ENCODE peak calls at places on chromosomes 6 and 20, in seven cellular contexts. C is thoracic aorta, K is PC-3, D is cardiac muscle cell, J is testis, X is GM12878, V is adrenal gland. F is an unnamed sample. For H3K4me1, the result is how much of the 10 kb centered on the place peaks cover.

GRCh38 chr6:8023638-8024037 is 40.6 kb downstream of the BLOC1S5 start:
- DNase-seq in X (no peak), J (no peak), V (no peak), D (no peak), C (no peak), K (no peak), F (no peak)

GRCh38 chr6:101016163-101016562 is 135.0 kb upstream of the ASCC3 start:
- DNase-seq in V (no peak), D (no peak), J (no peak), X (no peak), C (no peak), K (no peak), F (no peak)

GRCh38 chr20:24958506-24959385 is 9.7 kb downstream of the CST7 start:
- DNase-seq in X (no peak), K (no peak), D (no peak), C (no peak), J (no peak), V (no peak), F (no peak)

GRCh38 chr20:25000268-25000801 is 7.8 kb upstream of the APMAP start:
- DNase-seq in C (no peak), K (peak), D (no peak), X (no peak), V (peak), J (peak), F (peak)

GRCh38 chr6:53924821-53925422 is 130.1 kb downstream of the LRRC1 start:
- DNase-seq in J (no peak), C (no peak), K (no peak), V (no peak), X (no peak), D (no peak), F (no peak)

GRCh38 chr20:37986873-37987601 is 46.2 kb downstream of the TTI1 start:
- DNase-seq in C (peak), K (peak), J (no peak), V (peak), D (peak), X (no peak), F (peak)

GRCh38 chr6:102813489-102814275 is 1420.2 kb downstream of the GRIK2 start:
- DNase-seq in K (peak), V (no peak), C (no peak), D (no peak), J (no peak), X (no peak), F (no peak)

GRCh38 chr6:104526383-104526782 is 333.3 kb downstream of the HACE1 start:
- DNase-seq in J (no peak), D (peak), V (no peak), K (no peak), X (no peak), C (no peak), F (no peak)

GRCh38 chr20:18856873-18857272 is 43.3 kb downstream of the SCP2D1 start:
- DNase-seq in J (no peak), V (no peak), X (no peak), D (no peak), K (no peak), C (no peak), F (no peak)

GRCh38 chr6:153117986-153118886 is 12.8 kb downstream of the RGS17 start:
- DNase-seq in J (no peak), X (peak), D (no peak), V (no peak), C (no peak), K (peak), F (no peak)

GRCh38 chr20:34703573-34704176 is 469 bp upstream of the TP53INP2 start:
- DNase-seq in V (peak), D (peak), J (peak), X (no peak), K (peak), C (no peak), F (no peak)

GRCh38 chr6:22412994-22413393 is 116.2 kb upstream of the PRL start:
- DNase-seq in V (no peak), J (no peak), K (no peak), D (no peak), C (no peak), X (no peak), F (no peak)

GRCh38 chr20:39897058-39897457 is 792.0 kb downstream of the MAFB start:
- DNase-seq in C (no peak), D (no peak), X (no peak), K (no peak), J (no peak), V (no peak), F (no peak)

GRCh38 chr6:123016431-123017110 is 20.5 kb downstream of the CLVS2 start:
- DNase-seq in V (no peak), K (no peak), C (no peak), X (no peak), D (no peak), J (no peak), F (no peak)

GRCh38 chr6:21902766-21903165 is 309.2 kb downstream of the SOX4 start:
- DNase-seq in D (peak), J (no peak), C (no peak), K (no peak), V (no peak), X (no peak), F (no peak)

GRCh38 chr6:106547961-106548453 is 81.3 kb downstream of the RTN4IP1 start:
- DNase-seq in K (peak), D (peak), X (no peak), J (no peak), C (no peak), V (no peak), F (no peak)

GRCh38 chr6:151627689-151628444 is 134.1 kb downstream of the CCDC170 start:
- DNase-seq in J (no peak), D (no peak), X (peak), C (no peak), V (no peak), K (peak), F (no peak)

GRCh38 chr6:106628658-106629102 is 618 bp downstream of the RTN4IP1 start:
- DNase-seq in D (peak), X (no peak), C (no peak), J (no peak), K (peak), V (no peak), F (no peak)

GRCh38 chr6:13538084-13538483 is 36.3 kb upstream of the SIRT5 start:
- DNase-seq in D (peak), V (peak), J (no peak), X (no peak), K (peak), C (no peak), F (no peak)

GRCh38 chr6:101401792-101402617 is 8.5 kb downstream of the GRIK2 start:
- DNase-seq in V (no peak), D (peak), X (no peak), K (no peak), C (no peak), J (no peak), F (peak)

GRCh38 chr6:45637611-45638257 is 260.0 kb upstream of the SUPT3H start:
- DNase-seq in V (no peak), D (no peak), X (no peak), C (no peak), J (no peak), K (peak), F (no peak)

GRCh38 chr20:10673176-10673830 is 496 bp downstream of the JAG1 start:
- DNase-seq in X (no peak), K (no peak), C (no peak), V (no peak), D (peak), J (peak), F (peak)

GRCh38 chr6:27630727-27631613 is 158.1 kb upstream of the ZNF184 start:
- DNase-seq in D (peak), X (peak), C (no peak), V (no peak), K (peak), J (peak), F (peak)

GRCh38 chr6:18978330-18979128 is 591.4 kb downstream of the RNF144B start:
- DNase-seq in J (no peak), X (no peak), C (no peak), V (no peak), K (peak), D (peak), F (no peak)

GRCh38 chr20:14643146-14643545 is 305.7 kb upstream of the FLRT3 start:
- DNase-seq in X (no peak), J (no peak), K (no peak), D (no peak), V (no peak), C (no peak), F (no peak)

GRCh38 chr6:1778693-1779235 is 169.0 kb downstream of the FOXC1 start:
- DNase-seq in V (peak), D (peak), C (no peak), X (no peak), K (no peak), J (no peak), F (no peak)

GRCh38 chr6:15266423-15266996 is 20.6 kb downstream of the JARID2 start:
- DNase-seq in K (no peak), V (peak), D (no peak), C (no peak), J (no peak), X (no peak), F (no peak)

GRCh38 chr20:61663521-61664425 is 401.9 kb downstream of the TAF4 start:
- DNase-seq in X (no peak), C (no peak), V (no peak), J (no peak), D (no peak), K (no peak), F (no peak)

GRCh38 chr6:31907158-31907813 is 5.4 kb upstream of the ZBTB12 start:
- DNase-seq in J (peak), X (no peak), K (no peak), V (peak), C (no peak), D (no peak), F (no peak)

GRCh38 chr6:44470106-44470446 is 82.6 kb downstream of the CDC5L start:
- DNase-seq in D (no peak), C (no peak), V (no peak), K (no peak), X (no peak), J (no peak), F (no peak)

GRCh38 chr6:21915707-21916399 is 322.3 kb downstream of the SOX4 start:
- DNase-seq in D (no peak), V (peak), X (no peak), C (no peak), J (no peak), K (peak), F (no peak)

GRCh38 chr20:6515261-6515660 is 252.2 kb upstream of the BMP2 start:
- DNase-seq in X (no peak), D (no peak), C (no peak), V (no peak), K (no peak), J (no peak), F (no peak)

GRCh38 chr6:127173541-127173940 is 55.1 kb downstream of the RSPO3 start:
- DNase-seq in D (no peak), J (no peak), V (no peak), C (no peak), X (no peak), K (no peak), F (no peak)

GRCh38 chr20:35125753-35126152 is 21.4 kb downstream of the EDEM2 start:
- DNase-seq in D (no peak), J (no peak), C (no peak), K (no peak), V (no peak), X (no peak), F (no peak)

GRCh38 chr20:19073584-19074198 is 138.8 kb upstream of the SLC24A3 start:
- DNase-seq in D (peak), V (peak), K (peak), X (no peak), C (no peak), J (no peak), F (peak)

GRCh38 chr6:85360794-85361642 is 88.9 kb upstream of the NT5E start:
- DNase-seq in K (peak), V (peak), D (no peak), C (peak), X (no peak), J (no peak), F (no peak)

GRCh38 chr6:36844232-36845170 is 5.3 kb upstream of the CPNE5 start:
- DNase-seq in X (no peak), V (no peak), J (peak), D (no peak), C (no peak), K (no peak), F (no peak)

GRCh38 chr20:23087587-23088275 is 1.6 kb upstream of the CD93 start:
- DNase-seq in X (no peak), J (no peak), C (no peak), V (no peak), D (no peak), K (no peak), F (no peak)

GRCh38 chr6:41531591-41532582 is 14.3 kb upstream of the FOXP4 start:
- DNase-seq in V (no peak), J (no peak), C (no peak), X (peak), D (no peak), K (peak), F (peak)

GRCh38 chr6:10410214-10410873 is 4.5 kb downstream of the TFAP2A start:
- DNase-seq in D (no peak), V (no peak), J (no peak), C (no peak), K (peak), X (no peak), F (no peak)
- H3K4me3 ChIP-seq in D (no peak), V (no peak), J (no peak), C (peak), K (peak), X (no peak), F (no peak)

DNA sequence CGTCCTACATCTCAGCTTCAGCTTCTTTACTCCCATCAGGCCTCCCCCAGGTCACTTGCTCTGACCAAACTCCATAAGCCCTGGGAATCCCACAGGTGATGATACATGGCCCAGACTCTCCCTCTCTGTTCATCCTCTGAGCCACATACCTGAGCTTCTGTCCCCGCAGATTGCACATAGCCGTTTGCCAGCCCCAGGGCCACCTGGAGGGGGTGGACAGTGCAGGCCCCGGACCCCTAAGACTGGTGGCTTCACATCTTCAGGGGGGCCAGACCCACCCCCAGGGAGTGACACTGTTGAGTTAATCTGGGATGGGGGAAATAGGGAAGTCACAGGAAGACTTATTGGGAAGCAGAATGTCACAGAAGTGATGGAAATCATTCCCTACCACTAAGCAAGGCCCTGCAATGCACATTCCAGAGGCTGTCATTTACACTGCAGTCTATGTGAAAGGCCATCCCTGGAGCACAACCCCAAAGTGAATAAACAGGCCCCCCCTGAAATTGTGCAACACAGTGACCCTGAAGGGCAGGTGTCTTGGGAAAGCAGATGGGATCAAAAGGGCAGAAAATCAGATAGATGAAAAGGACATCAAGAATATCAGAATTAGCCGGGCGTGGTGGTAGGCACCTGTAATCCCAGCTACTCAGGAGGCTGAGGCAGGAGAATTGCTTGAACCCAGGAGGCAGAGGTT is 2.2 kb downstream of the RXRB start:
- DNase-seq in V (no peak), X (no peak), D (no peak), K (no peak), J (no peak), C (no peak), F (no peak)
- H3K4me1 ChIP-seq in V (under half), X (under half), D (under half), K (under half), J (under half), C (under half), F (under half)

GRCh38 chr6:56713285-56713684 is 70.6 kb upstream of the DST start:
- DNase-seq in D (no peak), J (no peak), K (peak), C (peak), V (peak), X (no peak), F (no peak)
- H3K4me3 ChIP-seq in D (no peak), J (no peak), K (peak), C (no peak), V (no peak), X (no peak), F (no peak)

GRCh38 chr6:163529605-163530004 is 115.1 kb downstream of the QKI start:
- DNase-seq in K (peak), V (peak), C (no peak), X (no peak), J (no peak), D (no peak), F (no peak)
- H3K4me1 ChIP-seq in K (under half), V (under half), C (half or more), X (under half), J (half or more), D (half or more), F (under half)

GRCh38 chr6:157033428-157034140 is 256.4 kb downstream of the ARID1B start:
- DNase-seq in V (no peak), X (no peak), C (no peak), J (no peak), D (no peak), K (peak), F (no peak)
- H3K4me3 ChIP-seq in V (peak), X (peak), C (peak), J (no peak), D (no peak), K (peak), F (no peak)

DNA sequence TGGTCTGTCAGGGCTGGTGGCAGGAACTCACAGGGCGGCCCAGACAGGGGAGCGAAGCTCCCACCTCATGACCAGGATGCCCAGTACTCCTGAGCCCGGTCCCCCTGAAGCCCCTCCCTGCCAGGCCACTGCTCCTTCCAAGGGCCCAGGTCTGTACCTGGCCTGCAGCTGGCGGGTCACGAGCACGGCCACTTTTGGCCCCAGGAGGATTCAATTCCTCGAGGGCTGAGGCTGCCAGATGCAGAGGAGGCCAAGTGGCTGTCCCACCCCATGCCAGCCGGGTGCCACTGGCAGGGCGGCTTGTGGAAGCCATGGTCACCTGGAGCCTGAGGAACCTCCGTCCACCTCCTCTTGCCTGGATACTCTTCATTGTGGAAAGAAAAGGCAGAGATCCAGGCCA is 17.4 kb downstream of the PMEPA1 start:
- DNase-seq in K (no peak), C (no peak), J (no peak), D (no peak), V (no peak), X (no peak), F (no peak)
- H3K4me1 ChIP-seq in K (half or more), C (half or more), J (under half), D (under half), V (under half), X (under half), F (under half)

DNA sequence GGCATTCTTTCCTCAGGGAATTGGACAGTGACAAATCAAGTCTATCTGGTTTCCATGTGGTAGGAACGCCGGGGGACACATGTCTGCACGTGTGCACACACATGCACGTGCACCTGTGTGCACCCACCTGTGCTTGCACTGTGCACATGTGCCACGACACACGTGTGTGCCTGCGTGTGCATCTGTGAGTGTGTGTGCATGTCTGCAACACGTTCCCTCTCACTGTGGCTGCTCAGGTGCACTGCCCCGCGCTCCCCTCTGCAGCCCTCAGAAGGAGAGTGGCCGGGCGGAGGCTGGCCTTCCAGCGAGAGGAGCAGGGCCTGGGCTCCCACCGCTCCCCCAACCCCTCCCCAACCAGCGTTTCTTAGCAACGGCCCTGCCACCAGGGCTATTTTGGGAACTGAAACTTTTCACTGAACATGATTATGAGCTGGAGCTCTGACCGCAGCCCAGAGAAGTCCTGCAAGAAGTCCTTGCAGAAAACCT is 147.8 kb downstream of the PHACTR3 start:
- DNase-seq in X (peak), C (no peak), K (no peak), D (peak), V (peak), J (no peak), F (no peak)
- H3K4me3 ChIP-seq in X (peak), C (no peak), K (no peak), D (no peak), V (no peak), J (no peak), F (no peak)

DNA sequence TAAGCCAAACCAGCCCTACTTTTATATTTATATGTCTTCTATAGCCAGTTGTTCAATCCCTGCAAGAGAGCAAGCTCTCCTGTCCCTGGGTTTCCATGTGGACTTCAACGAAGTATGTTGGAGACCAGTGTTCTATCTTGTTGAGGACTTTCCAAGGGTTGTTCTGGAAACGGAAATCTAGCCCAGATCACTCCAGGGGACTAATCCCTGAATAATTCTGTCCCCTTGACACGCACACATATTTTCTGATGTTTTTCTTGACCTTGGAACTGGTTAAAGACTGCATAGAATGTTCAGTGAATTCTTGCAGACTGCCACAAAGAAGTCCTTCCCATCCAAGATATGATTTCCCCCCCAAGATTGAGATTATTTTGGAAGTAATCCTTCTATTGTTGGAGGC is 9.5 kb upstream of the MYLK2 start:
- DNase-seq in J (no peak), C (no peak), K (no peak), V (no peak), X (no peak), D (no peak), F (no peak)
- H3K4me1 ChIP-seq in J (under half), C (half or more), K (under half), V (under half), X (under half), D (under half), F (under half)

DNA sequence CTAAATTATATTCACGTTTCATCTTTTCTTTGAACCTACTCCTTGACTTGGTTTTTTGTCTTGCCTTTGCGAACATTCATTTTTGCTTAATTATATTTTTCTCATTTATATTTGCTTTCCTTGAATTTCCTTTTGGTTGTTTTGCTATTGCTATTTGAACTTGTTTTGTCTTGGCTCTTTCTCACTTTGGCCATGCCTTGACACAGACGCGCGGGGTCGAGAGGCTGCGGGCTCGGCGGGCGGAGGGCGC is 7.1 kb upstream of the TMEM14A start:
- DNase-seq in J (no peak), C (no peak), V (no peak), X (no peak), D (no peak), K (no peak), F (no peak)
- H3K4me3 ChIP-seq in J (peak), C (peak), V (peak), X (peak), D (peak), K (peak), F (peak)

DNA sequence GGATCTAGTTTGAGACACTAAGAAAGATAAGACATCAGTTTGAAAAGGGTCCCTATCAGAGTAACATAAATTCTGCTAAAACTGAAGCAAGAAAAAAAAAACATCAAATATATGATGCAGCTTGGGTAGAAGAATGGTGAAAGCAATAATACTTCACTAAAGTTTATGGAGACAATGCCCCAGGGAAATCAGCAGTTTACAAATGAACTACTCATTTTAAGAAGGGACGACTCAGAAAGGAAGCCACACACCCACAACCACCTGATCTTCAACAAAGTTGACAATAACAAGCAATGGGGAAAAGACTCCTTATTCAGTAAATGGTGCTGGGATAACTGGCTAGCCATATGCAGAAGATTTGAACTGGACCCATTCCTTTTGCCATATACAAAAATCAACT is 143.5 kb downstream of the TPBG start:
- DNase-seq in V (no peak), X (peak), J (no peak), C (no peak), K (peak), D (no peak), F (no peak)
- H3K4me1 ChIP-seq in V (under half), X (under half), J (under half), C (under half), K (under half), D (under half), F (under half)